ENCODE peak calls at places on chromosomes 3 and 15, in nine cellular contexts. A, K, I, B, J, G, W, T and Q are unnamed samples.

GRCh38 chr3:13140596-13140995 is 67.4 kb upstream of the IQSEC1 start:
- DNase-seq in B (no peak), T (no peak), K (no peak), G (no peak), J (no peak), A (no peak), I (no peak), W (no peak), Q (no peak)

GRCh38 chr3:70716832-70717231 is 404.4 kb upstream of the MDFIC2 start:
- DNase-seq in J (no peak), W (peak), A (peak), B (no peak), G (peak), T (peak), I (no peak), K (peak), Q (peak)

GRCh38 chr3:139491027-139491700 is 14.8 kb upstream of the RBP2 start:
- DNase-seq in I (no peak), W (no peak), K (no peak), G (no peak), A (no peak), T (no peak), J (no peak), B (no peak), Q (no peak)

GRCh38 chr15:67781907-67782559 is 43.3 kb upstream of the SKOR1 start:
- DNase-seq in K (no peak), I (no peak), B (no peak), W (no peak), J (no peak), G (no peak), A (no peak), T (no peak), Q (no peak)

GRCh38 chr3:157700405-157700804 is 197.2 kb upstream of the VEPH1 start:
- DNase-seq in G (no peak), I (no peak), K (peak), J (no peak), B (no peak), A (no peak), T (peak), W (no peak), Q (no peak)

GRCh38 chr3:195240171-195240701 is 30.7 kb downstream of the XXYLT1 start:
- DNase-seq in A (peak), I (no peak), B (no peak), G (peak), W (peak), J (no peak), T (no peak), K (no peak), Q (peak)

GRCh38 chr15:34853001-34853758 is 57.8 kb upstream of the ACTC1 start:
- DNase-seq in K (peak), W (no peak), G (no peak), I (no peak), B (no peak), T (peak), A (no peak), J (no peak), Q (no peak)

GRCh38 chr3:73212683-73213082 is 151.2 kb downstream of the EBLN2 start:
- DNase-seq in B (no peak), K (no peak), J (no peak), I (no peak), W (no peak), A (no peak), G (no peak), T (no peak), Q (no peak)

GRCh38 chr3:11373235-11373634 is 101.0 kb downstream of the ATG7 start:
- DNase-seq in K (no peak), W (no peak), T (no peak), G (no peak), B (no peak), I (no peak), J (no peak), A (no peak), Q (no peak)

GRCh38 chr3:12875857-12876451 is 34.6 kb upstream of the RPL32 start:
- DNase-seq in G (peak), T (no peak), K (peak), B (no peak), W (peak), I (peak), J (no peak), A (peak), Q (no peak)